ENCODE peak calls at places on chromosome 22, in six cellular contexts. Z is transverse colon, F is HCT116, T is heart left ventricle, K is spleen, U is A549. Q is an unnamed sample.
A peak's percentile ranks its signal among the peaks of the same experiment; 100 is the strongest.

GRCh38 chr22:39103431-39103830 is 6.4 kb downstream of the APOBEC3H start:
- DNase-seq in Z (no peak), F (no peak), T (no peak), K (no peak), U (no peak), Q (no peak)

GRCh38 chr22:46560696-46561295 is 23.4 kb upstream of the CELSR1 start:
- DNase-seq in Z (no peak), F (no peak), T (no peak), K (peak; percentile 58), U (no peak), Q (no peak)

GRCh38 chr22:47446331-47446730 is 683.9 kb downstream of the TBC1D22A start:
- DNase-seq in Z (no peak), F (no peak), T (no peak), K (no peak), U (no peak), Q (no peak)

GRCh38 chr22:43849731-43850130 is 12.6 kb downstream of the SULT4A1 start:
- DNase-seq in Z (no peak), F (no peak), T (peak; percentile 43), K (peak; percentile 60), U (no peak), Q (no peak)

GRCh38 chr22:36965716-36966115 is 52.3 kb downstream of the CSF2RB start:
- DNase-seq in Z (no peak), F (no peak), T (no peak), K (no peak), U (no peak), Q (no peak)

GRCh38 chr22:35407352-35407751 is 7.4 kb downstream of the MCM5 start:
- DNase-seq in Z (no peak), F (no peak), T (no peak), K (no peak), U (no peak), Q (no peak)

GRCh38 chr22:30326704-30327362 is at the start of gene TBC1D10A:
- DNase-seq in Z (peak; percentile 96), F (peak; percentile 85), T (peak; percentile 95), K (peak; percentile 97), U (peak; percentile 80), Q (peak; percentile 97)

GRCh38 chr22:19825904-19826618 is 28.6 kb downstream of the GNB1L start:
- DNase-seq in Z (no peak), F (no peak), T (no peak), K (no peak), U (no peak), Q (no peak)

GRCh38 chr22:50216684-50217520 is 16.1 kb downstream of the SELENOO start:
- DNase-seq in Z (no peak), F (no peak), T (no peak), K (no peak), U (no peak), Q (no peak)
- TF ChIP-seq POLR2A in Z (no peak), F (no peak), T (no peak), K (no peak), U (no peak), Q (no peak)

GRCh38 chr22:31814942-31815341 is 61.1 kb downstream of the DEPDC5 start:
- DNase-seq in Z (no peak), F (no peak), T (no peak), K (no peak), U (no peak), Q (no peak)

GRCh38 chr22:31812977-31813605 is 59.3 kb downstream of the DEPDC5 start:
- DNase-seq in Z (no peak), F (no peak), T (no peak), K (no peak), U (no peak), Q (no peak)

GRCh38 chr22:31818481-31819392 is 64.9 kb downstream of the DEPDC5 start:
- DNase-seq in Z (no peak), F (no peak), T (no peak), K (no peak), U (no peak), Q (peak; percentile 25)

GRCh38 chr22:31820655-31821054 is 66.8 kb downstream of the DEPDC5 start:
- DNase-seq in Z (no peak), F (no peak), T (no peak), K (no peak), U (no peak), Q (no peak)

DNA sequence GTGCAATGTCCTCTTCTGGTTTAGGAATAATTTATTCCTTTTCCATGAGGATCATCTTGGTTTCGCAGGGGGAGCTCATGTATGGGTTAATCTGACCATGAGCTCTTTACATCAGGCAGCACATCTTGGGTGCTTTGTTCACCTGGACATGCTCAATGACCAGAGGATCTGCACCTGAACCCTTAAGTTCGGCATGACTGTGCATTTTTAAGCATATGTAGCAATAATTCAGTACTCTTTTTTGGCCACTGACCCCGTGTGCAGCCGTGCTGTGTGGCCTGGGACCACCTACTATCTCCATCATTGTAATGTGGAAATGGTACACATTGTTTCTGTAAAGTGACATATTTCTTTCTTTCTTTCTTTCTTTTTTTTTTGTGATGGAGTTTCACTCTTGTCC is 62.9 kb downstream of the DEPDC5 start:
- DNase-seq in Z (no peak), F (no peak), T (no peak), K (no peak), U (no peak), Q (no peak)
- TF ChIP-seq POLR2A in Z (no peak), F (no peak), T (no peak), K (no peak), U (no peak), Q (no peak)

DNA sequence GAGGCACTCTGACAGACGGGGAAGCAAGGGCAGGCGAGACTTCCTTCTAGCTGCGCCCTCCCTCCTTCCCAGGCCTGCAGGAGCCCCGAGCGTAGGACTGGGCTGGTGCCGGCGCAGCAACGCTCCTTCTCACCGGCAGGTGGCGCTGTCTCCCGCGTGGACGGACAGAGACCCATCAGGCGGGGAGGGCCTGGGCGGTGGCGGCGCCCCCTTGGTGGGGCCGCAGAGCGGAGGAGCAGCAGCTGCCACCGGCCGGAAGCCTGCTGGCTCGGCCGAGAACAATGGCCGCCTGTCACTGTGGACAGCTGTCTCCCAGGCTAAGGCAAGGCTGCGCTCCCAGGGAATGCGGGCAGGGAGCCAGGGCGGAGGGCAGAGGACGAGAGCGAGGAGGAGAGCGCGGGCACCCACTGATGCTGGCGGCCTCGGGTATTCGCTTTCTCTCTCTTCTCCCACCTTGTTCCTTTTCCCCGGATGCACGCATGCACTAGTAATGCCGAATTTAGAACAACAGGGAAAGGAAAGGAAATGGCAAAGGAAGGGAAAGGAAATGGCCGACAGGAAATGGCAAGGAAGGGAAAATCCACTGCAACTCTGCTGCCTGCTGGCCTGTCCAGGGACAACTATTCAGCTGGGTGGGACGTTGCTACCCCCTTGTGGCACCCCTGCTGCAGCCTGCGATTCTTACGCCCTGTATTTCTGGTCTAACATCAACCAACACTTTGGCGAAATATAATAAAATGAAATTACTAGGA is 14.4 kb downstream of the PPM1F start:
- DNase-seq in Z (peak; percentile 96), F (peak; percentile 69), T (peak; percentile 98), K (peak; percentile 99), U (peak; percentile 70), Q (peak; percentile 91)
- TF ChIP-seq POLR2A in Z (peak; percentile 67), F (no peak), T (peak; percentile 64), K (no peak), U (peak; percentile 38), Q (no peak)

GRCh38 chr22:21680830-21681565 is 15.2 kb downstream of the PPIL2 start:
- DNase-seq in Z (no peak), F (no peak), T (no peak), K (no peak), U (no peak), Q (no peak)
- TF ChIP-seq POLR2A in Z (no peak), F (no peak), T (no peak), K (no peak), U (no peak), Q (no peak)

GRCh38 chr22:45295492-45295891 is 10.7 kb downstream of the UPK3A start:
- DNase-seq in Z (no peak), F (no peak), T (no peak), K (no peak), U (no peak), Q (no peak)

GRCh38 chr22:45294030-45294429 is 9.3 kb downstream of the UPK3A start:
- DNase-seq in Z (no peak), F (no peak), T (no peak), K (no peak), U (no peak), Q (no peak)

GRCh38 chr22:45292675-45293402 is 8.1 kb downstream of the UPK3A start:
- DNase-seq in Z (no peak), F (no peak), T (no peak), K (no peak), U (no peak), Q (no peak)

GRCh38 chr22:45298934-45299505 is 10.7 kb upstream of the FAM118A start:
- DNase-seq in Z (no peak), F (no peak), T (no peak), K (no peak), U (no peak), Q (no peak)

GRCh38 chr22:45296628-45297297 is 12.0 kb downstream of the UPK3A start:
- DNase-seq in Z (no peak), F (no peak), T (no peak), K (no peak), U (no peak), Q (no peak)
- TF ChIP-seq POLR2A in Z (no peak), F (no peak), T (no peak), K (no peak), U (no peak), Q (no peak)

DNA sequence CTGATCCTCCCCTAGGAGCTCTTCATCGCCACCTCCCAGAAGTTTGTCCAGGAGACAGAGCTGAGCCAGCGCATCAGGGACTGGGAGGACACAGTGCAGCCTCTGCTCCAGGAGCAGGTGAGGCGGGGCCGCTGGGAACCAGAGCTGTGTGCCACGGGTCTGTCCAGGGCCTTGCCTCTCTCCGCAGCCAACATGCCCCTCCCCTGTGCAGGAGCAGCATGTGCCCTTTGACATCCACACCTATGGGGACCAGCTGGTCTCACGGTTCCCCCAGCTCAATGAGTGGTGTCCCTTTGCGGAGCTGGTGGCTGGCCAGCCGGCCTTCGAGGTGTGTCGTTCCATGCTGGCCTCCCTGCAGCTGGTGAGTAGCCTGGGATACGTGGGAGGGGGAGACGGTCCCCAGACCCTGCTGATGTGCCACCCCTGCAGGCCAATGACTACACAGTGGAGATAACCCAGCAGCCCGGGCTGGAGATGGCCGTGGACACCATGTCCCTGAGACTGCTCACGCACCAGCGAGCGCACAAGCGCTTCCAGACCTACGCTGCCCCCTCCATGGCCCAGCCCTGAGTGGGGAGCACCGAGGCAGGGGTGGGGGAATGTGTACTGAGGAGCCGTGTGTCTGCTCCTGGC is 2.5 kb downstream of the SCO2 start:
- DNase-seq in Z (no peak), F (no peak), T (peak; percentile 62), K (no peak), U (no peak), Q (no peak)
- TF ChIP-seq POLR2A in Z (no peak), F (no peak), T (no peak), K (no peak), U (no peak), Q (no peak)

Q was measured in erythroblast.